ENCODE peak calls at places on chromosomes 12 and 14, in four cellular contexts. T is body of pancreas; C is endothelial cell; V is CD4-positive, alpha-beta T cell. J is an unnamed sample.

GRCh38 chr14:61528591-61529021 is 166.7 kb upstream of the HIF1A start:
- DNase-seq in C (no peak), V (no peak), T (no peak), J (no peak)

GRCh38 chr14:35666429-35667043 is 132.6 kb downstream of the INSM2 start:
- DNase-seq in C (no peak), T (no peak), V (no peak), J (no peak)

GRCh38 chr14:50774542-50775267 is 56.3 kb downstream of the NIN start:
- DNase-seq in V (no peak), T (peak), C (no peak), J (no peak)

GRCh38 chr14:59225281-59225680 is 36.8 kb downstream of the DAAM1 start:
- DNase-seq in V (no peak), T (no peak), C (no peak), J (no peak)

GRCh38 chr12:118391424-118391823 is 15.1 kb downstream of the SUDS3 start:
- DNase-seq in C (no peak), V (no peak), T (no peak), J (no peak)

GRCh38 chr12:124010687-124011086 is 37.7 kb downstream of the ZNF664 start:
- DNase-seq in V (no peak), C (no peak), T (no peak), J (no peak)

GRCh38 chr14:68598621-68599447 is 194.0 kb downstream of the ZFP36L1 start:
- DNase-seq in V (no peak), T (peak), C (peak), J (no peak)

GRCh38 chr14:35343709-35344474 is 51.7 kb downstream of the PSMA6 start:
- DNase-seq in C (no peak), V (no peak), T (no peak), J (no peak)

GRCh38 chr12:118495296-118495695 is 118.9 kb downstream of the SUDS3 start:
- DNase-seq in T (no peak), V (no peak), C (no peak), J (no peak)

GRCh38 chr14:101137234-101137633 is 233.7 kb upstream of the RTL1 start:
- DNase-seq in T (no peak), C (no peak), V (no peak), J (no peak)

GRCh38 chr14:70789361-70789760 is 20.0 kb downstream of the MAP3K9 start:
- DNase-seq in T (no peak), V (no peak), C (no peak), J (no peak)

GRCh38 chr12:93204896-93205295 is 172.8 kb upstream of the NUDT4 start:
- DNase-seq in V (no peak), T (no peak), C (no peak), J (no peak)

GRCh38 chr12:27233814-27234213 is 10.3 kb upstream of the STK38L start:
- DNase-seq in V (no peak), T (no peak), C (no peak), J (no peak)
- TF ChIP-seq CTCF in V (no peak), T (no peak), C (peak), J (peak)

GRCh38 chr12:87848248-87848868 is 180.8 kb downstream of the C12orf50 start:
- DNase-seq in V (no peak), C (peak), T (peak), J (no peak)
- TF ChIP-seq CTCF in V (peak), C (peak), T (peak), J (peak)

GRCh38 chr12:116009805-116010204 is 267.7 kb downstream of the MED13L start:
- DNase-seq in V (no peak), C (no peak), T (no peak), J (no peak)
- TF ChIP-seq CTCF in V (no peak), C (peak), T (no peak), J (peak)

DNA sequence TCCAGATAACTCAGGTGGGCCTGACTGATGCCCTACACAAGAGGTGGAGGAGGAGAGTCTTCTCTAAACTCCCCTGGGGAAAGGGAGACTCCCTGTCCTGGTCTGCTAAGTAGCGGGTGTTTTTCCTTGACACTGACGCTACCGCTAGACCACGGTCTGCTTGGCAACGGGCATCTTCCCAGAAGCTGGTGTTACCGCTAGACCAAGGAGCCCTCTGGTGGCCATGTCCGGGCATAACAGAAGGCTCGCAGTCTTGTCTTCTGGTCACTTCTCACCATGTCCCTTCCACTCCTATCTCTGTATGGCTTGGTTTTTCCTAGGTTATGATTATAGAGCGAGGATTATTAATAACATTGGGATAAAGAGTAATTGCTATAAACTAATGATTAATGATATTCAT is 965.5 kb downstream of the TMEM121 start:
- DNase-seq in V (no peak), T (no peak), C (no peak), J (no peak)
- TF ChIP-seq CTCF in V (peak), T (no peak), C (peak), J (no peak)

GRCh38 chr12:29149691-29150382 is 759 bp downstream of the FAR2 start:
- DNase-seq in V (no peak), C (no peak), T (no peak), J (peak)

GRCh38 chr12:29148958-29149690 is at the start of gene FAR2:
- DNase-seq in C (peak), T (peak), V (peak), J (no peak)

GRCh38 chr12:29148065-29148957 is 767 bp upstream of the FAR2 start:
- DNase-seq in T (no peak), C (no peak), V (no peak), J (no peak)

GRCh38 chr12:29146201-29146600 is 2.9 kb upstream of the FAR2 start:
- DNase-seq in T (no peak), V (no peak), C (no peak), J (no peak)

DNA sequence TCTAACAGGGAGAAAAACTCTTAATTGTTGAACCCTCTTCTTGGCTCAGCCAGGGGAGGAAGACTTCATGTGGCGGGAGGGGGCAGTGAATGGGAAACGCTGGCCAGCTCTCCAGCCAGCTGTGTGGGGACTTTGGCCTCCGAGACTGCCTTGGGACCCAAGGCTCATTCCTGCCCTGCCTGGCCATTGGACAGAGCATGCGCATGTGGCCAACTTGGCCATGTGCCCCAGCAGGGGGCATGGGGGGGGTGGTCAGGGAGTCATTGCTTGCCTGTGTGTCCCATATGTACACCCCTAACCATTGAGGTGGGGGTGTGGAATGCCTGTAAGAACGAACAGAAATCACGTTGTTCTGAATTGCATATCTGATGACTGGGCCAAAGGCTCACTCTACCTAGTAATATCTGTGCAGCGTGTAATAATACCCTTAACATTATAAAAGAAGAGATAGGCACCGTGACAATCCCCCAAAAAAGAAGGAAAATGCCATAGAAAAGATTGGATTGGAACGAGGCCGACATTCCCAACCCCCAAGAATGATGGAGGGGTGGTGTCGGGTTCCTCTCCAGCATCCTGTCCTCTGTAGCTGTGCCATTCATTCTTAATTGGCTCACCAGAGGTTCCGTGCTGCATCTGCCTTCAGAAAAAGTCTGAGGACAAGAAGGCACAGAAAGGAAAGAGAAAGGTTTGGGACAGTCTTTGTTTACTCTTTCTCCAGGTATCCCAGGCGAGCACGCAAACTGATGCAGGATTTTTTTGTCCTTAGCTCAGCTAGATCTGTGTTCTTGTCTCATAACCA is 3.5 kb upstream of the FAR2 start:
- DNase-seq in C (no peak), T (no peak), V (no peak), J (no peak)
- TF ChIP-seq CTCF in C (no peak), T (no peak), V (no peak), J (no peak)

GRCh38 chr12:46043972-46044520 is 53.7 kb upstream of the SCAF11 start:
- DNase-seq in T (no peak), C (no peak), V (no peak), J (no peak)

GRCh38 chr12:46046436-46046835 is 56.1 kb upstream of the SCAF11 start:
- DNase-seq in V (no peak), T (no peak), C (no peak), J (no peak)

GRCh38 chr12:46050805-46051204 is 60.4 kb upstream of the SCAF11 start:
- DNase-seq in T (no peak), C (no peak), V (no peak), J (no peak)

GRCh38 chr12:46049665-46050064 is 59.3 kb upstream of the SCAF11 start:
- DNase-seq in T (no peak), V (no peak), C (no peak), J (no peak)
- TF ChIP-seq CTCF in T (no peak), V (no peak), C (no peak), J (no peak)

GRCh38 chr14:51805541-51805940 is 54.9 kb upstream of the GNG2 start:
- DNase-seq in C (no peak), T (no peak), V (no peak), J (no peak)
- TF ChIP-seq CTCF in C (no peak), T (no peak), V (peak), J (no peak)

J was measured in mesothelial cell of epicardium.